ENCODE peak calls at places on chromosomes 16 and 17, in eight cellular contexts. One of them, this sample, is unnamed. For H3K36me3, the result is how much of the 10 kb centered on the place peaks cover.

GRCh38 chr17:309361-309888 is 43.2 kb downstream of the RPH3AL start:
- DNase-seq in GM23248: peak
- DNase-seq in PC-3: peak
- DNase-seq in OCI-LY7: peak
- DNase-seq in hepatocyte: no peak
- DNase-seq in SK-N-SH: peak
- DNase-seq in HCT116: no peak
- DNase-seq in GM23338: peak
- DNase-seq in this sample: peak

GRCh38 chr16:82782715-82783251 is 156.0 kb downstream of the CDH13 start:
- DNase-seq in PC-3: no peak
- DNase-seq in SK-N-SH: no peak
- DNase-seq in GM23248: no peak
- DNase-seq in OCI-LY7: no peak
- DNase-seq in GM23338: peak
- DNase-seq in HCT116: no peak
- DNase-seq in hepatocyte: peak
- DNase-seq in this sample: peak

GRCh38 chr17:36183001-36183810 is 6.8 kb upstream of the TBC1D3B start:
- DNase-seq in PC-3: peak
- DNase-seq in hepatocyte: peak
- DNase-seq in HCT116: peak
- DNase-seq in GM23248: peak
- DNase-seq in GM23338: peak
- DNase-seq in SK-N-SH: peak
- DNase-seq in OCI-LY7: no peak
- DNase-seq in this sample: peak

GRCh38 chr17:43155666-43156065 is 15.3 kb upstream of the NBR1 start:
- DNase-seq in OCI-LY7: no peak
- DNase-seq in GM23248: no peak
- DNase-seq in SK-N-SH: no peak
- DNase-seq in HCT116: no peak
- DNase-seq in GM23338: no peak
- DNase-seq in PC-3: no peak
- DNase-seq in hepatocyte: no peak
- DNase-seq in this sample: no peak

GRCh38 chr17:81277421-81277820 is 17.7 kb downstream of the SLC38A10 start:
- DNase-seq in OCI-LY7: no peak
- DNase-seq in SK-N-SH: peak
- DNase-seq in PC-3: no peak
- DNase-seq in hepatocyte: peak
- DNase-seq in GM23338: no peak
- DNase-seq in HCT116: no peak
- DNase-seq in GM23248: no peak
- DNase-seq in this sample: no peak

GRCh38 chr16:17266606-17267313 is 204.0 kb downstream of the XYLT1 start:
- DNase-seq in GM23248: no peak
- DNase-seq in SK-N-SH: no peak
- DNase-seq in PC-3: no peak
- DNase-seq in hepatocyte: no peak
- DNase-seq in HCT116: no peak
- DNase-seq in GM23338: peak
- DNase-seq in OCI-LY7: no peak
- DNase-seq in this sample: no peak

GRCh38 chr17:50210249-50211225 is 9.1 kb upstream of the COL1A1 start:
- DNase-seq in hepatocyte: peak
- DNase-seq in PC-3: peak
- DNase-seq in GM23248: peak
- DNase-seq in OCI-LY7: no peak
- DNase-seq in SK-N-SH: peak
- DNase-seq in GM23338: peak
- DNase-seq in HCT116: no peak
- DNase-seq in this sample: peak

GRCh38 chr17:70076189-70076588 is 1.2 kb downstream of the KCNJ16 start:
- DNase-seq in OCI-LY7: no peak
- DNase-seq in SK-N-SH: no peak
- DNase-seq in GM23338: no peak
- DNase-seq in HCT116: no peak
- DNase-seq in hepatocyte: no peak
- DNase-seq in PC-3: no peak
- DNase-seq in GM23248: peak
- DNase-seq in this sample: no peak

GRCh38 chr16:8522757-8523156 is 67.6 kb downstream of the TMEM114 start:
- DNase-seq in GM23248: no peak
- DNase-seq in hepatocyte: no peak
- DNase-seq in OCI-LY7: no peak
- DNase-seq in PC-3: no peak
- DNase-seq in HCT116: no peak
- DNase-seq in GM23338: no peak
- DNase-seq in SK-N-SH: no peak
- DNase-seq in this sample: no peak

GRCh38 chr17:2054262-2054739 is 602 bp upstream of the HIC1 start:
- DNase-seq in HCT116: no peak
- DNase-seq in GM23248: peak
- DNase-seq in SK-N-SH: peak
- DNase-seq in GM23338: peak
- DNase-seq in PC-3: peak
- DNase-seq in OCI-LY7: no peak
- DNase-seq in hepatocyte: no peak
- DNase-seq in this sample: no peak

GRCh38 chr16:53506254-53506653 is 3.2 kb upstream of the AKTIP start:
- DNase-seq in SK-N-SH: no peak
- DNase-seq in PC-3: no peak
- DNase-seq in HCT116: no peak
- DNase-seq in GM23338: no peak
- DNase-seq in hepatocyte: no peak
- DNase-seq in OCI-LY7: no peak
- DNase-seq in GM23248: no peak
- DNase-seq in this sample: no peak

GRCh38 chr16:56950881-56951771 is 10.6 kb upstream of the CETP start:
- DNase-seq in PC-3: peak
- DNase-seq in hepatocyte: peak
- DNase-seq in GM23338: peak
- DNase-seq in OCI-LY7: peak
- DNase-seq in SK-N-SH: peak
- DNase-seq in GM23248: peak
- DNase-seq in HCT116: no peak
- DNase-seq in this sample: peak

GRCh38 chr17:49747632-49748031 is 16.3 kb downstream of the FAM117A start:
- DNase-seq in OCI-LY7: no peak
- DNase-seq in GM23248: no peak
- DNase-seq in PC-3: no peak
- DNase-seq in SK-N-SH: no peak
- DNase-seq in GM23338: no peak
- DNase-seq in HCT116: no peak
- DNase-seq in hepatocyte: no peak
- DNase-seq in this sample: no peak

GRCh38 chr16:53433930-53434435 is 288 bp upstream of the RBL2 start:
- DNase-seq in GM23338: no peak
- DNase-seq in HCT116: peak
- DNase-seq in PC-3: peak
- DNase-seq in OCI-LY7: peak
- DNase-seq in GM23248: no peak
- DNase-seq in hepatocyte: peak
- DNase-seq in SK-N-SH: no peak
- DNase-seq in this sample: no peak

GRCh38 chr16:31714899-31715504 is 158.6 kb upstream of the ZNF267 start:
- DNase-seq in SK-N-SH: no peak
- DNase-seq in HCT116: no peak
- DNase-seq in GM23248: peak
- DNase-seq in PC-3: no peak
- DNase-seq in OCI-LY7: peak
- DNase-seq in GM23338: no peak
- DNase-seq in hepatocyte: no peak
- DNase-seq in this sample: no peak

GRCh38 chr16:72042157-72042660 is 12.1 kb upstream of the HP start:
- DNase-seq in HCT116: no peak
- DNase-seq in GM23338: no peak
- DNase-seq in GM23248: no peak
- DNase-seq in hepatocyte: no peak
- DNase-seq in SK-N-SH: no peak
- DNase-seq in PC-3: no peak
- DNase-seq in OCI-LY7: no peak
- DNase-seq in this sample: no peak

GRCh38 chr17:67884766-67885165 is 59.5 kb downstream of the BPTF start:
- DNase-seq in HCT116: no peak
- DNase-seq in PC-3: no peak
- DNase-seq in SK-N-SH: no peak
- DNase-seq in hepatocyte: no peak
- DNase-seq in OCI-LY7: no peak
- DNase-seq in GM23248: no peak
- DNase-seq in GM23338: no peak
- DNase-seq in this sample: no peak

GRCh38 chr17:48622857-48623256 is 3.3 kb downstream of the HOXB9 start:
- DNase-seq in OCI-LY7: no peak
- DNase-seq in hepatocyte: no peak
- DNase-seq in GM23248: no peak
- DNase-seq in SK-N-SH: no peak
- DNase-seq in PC-3: no peak
- DNase-seq in HCT116: no peak
- DNase-seq in GM23338: no peak
- DNase-seq in this sample: no peak

GRCh38 chr17:75950850-75951554 is 10.2 kb upstream of the FBF1 start:
- DNase-seq in SK-N-SH: no peak
- DNase-seq in OCI-LY7: no peak
- DNase-seq in GM23248: peak
- DNase-seq in PC-3: no peak
- DNase-seq in hepatocyte: no peak
- DNase-seq in HCT116: no peak
- DNase-seq in GM23338: no peak
- DNase-seq in this sample: no peak

GRCh38 chr17:75945202-75945601 is 4.4 kb upstream of the FBF1 start:
- DNase-seq in hepatocyte: no peak
- DNase-seq in SK-N-SH: no peak
- DNase-seq in OCI-LY7: no peak
- DNase-seq in HCT116: no peak
- DNase-seq in PC-3: no peak
- DNase-seq in GM23338: no peak
- DNase-seq in GM23248: no peak
- DNase-seq in this sample: no peak

GRCh38 chr17:75950421-75950820 is 9.6 kb upstream of the FBF1 start:
- DNase-seq in PC-3: no peak
- DNase-seq in hepatocyte: no peak
- DNase-seq in HCT116: no peak
- DNase-seq in GM23248: no peak
- DNase-seq in SK-N-SH: no peak
- DNase-seq in GM23338: no peak
- DNase-seq in OCI-LY7: no peak
- DNase-seq in this sample: no peak
- H3K36me3 ChIP-seq in PC-3: half or more
- H3K36me3 ChIP-seq in hepatocyte: under half
- H3K36me3 ChIP-seq in HCT116: under half
- H3K36me3 ChIP-seq in GM23248: half or more
- H3K36me3 ChIP-seq in SK-N-SH: half or more
- H3K36me3 ChIP-seq in GM23338: under half
- H3K36me3 ChIP-seq in OCI-LY7: half or more
- H3K36me3 ChIP-seq in this sample: under half

DNA sequence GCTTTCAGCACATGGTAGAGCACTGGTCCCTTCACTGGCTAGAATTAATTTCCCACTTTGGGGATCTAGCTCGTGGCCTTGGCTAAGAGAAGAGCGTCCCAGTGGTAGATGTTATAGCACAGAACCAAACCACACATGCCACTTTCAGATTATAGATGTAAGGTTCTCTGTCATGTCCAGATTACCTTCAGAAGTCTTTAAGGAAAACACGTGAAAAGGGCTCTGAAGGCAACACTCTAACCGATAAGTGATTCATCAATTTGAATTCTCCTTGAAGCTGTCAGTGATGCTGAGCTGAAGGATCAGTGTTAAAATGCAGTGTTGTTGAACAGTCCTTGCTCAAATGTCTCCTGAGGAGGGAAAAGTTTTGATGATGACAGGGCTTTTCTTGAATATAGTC is 43.5 kb upstream of the VPS4A start:
- DNase-seq in GM23248: no peak
- DNase-seq in PC-3: no peak
- DNase-seq in hepatocyte: no peak
- DNase-seq in OCI-LY7: no peak
- DNase-seq in SK-N-SH: no peak
- DNase-seq in GM23338: no peak
- DNase-seq in HCT116: no peak
- DNase-seq in this sample: no peak
- TF ChIP-seq EZH2phosphoT487 in GM23248: no peak
- TF ChIP-seq EZH2phosphoT487 in PC-3: no peak
- TF ChIP-seq EZH2phosphoT487 in hepatocyte: no peak
- TF ChIP-seq EZH2phosphoT487 in OCI-LY7: no peak
- TF ChIP-seq EZH2phosphoT487 in SK-N-SH: no peak
- TF ChIP-seq EZH2phosphoT487 in GM23338: no peak
- TF ChIP-seq EZH2phosphoT487 in HCT116: no peak
- TF ChIP-seq EZH2phosphoT487 in this sample: no peak

DNA sequence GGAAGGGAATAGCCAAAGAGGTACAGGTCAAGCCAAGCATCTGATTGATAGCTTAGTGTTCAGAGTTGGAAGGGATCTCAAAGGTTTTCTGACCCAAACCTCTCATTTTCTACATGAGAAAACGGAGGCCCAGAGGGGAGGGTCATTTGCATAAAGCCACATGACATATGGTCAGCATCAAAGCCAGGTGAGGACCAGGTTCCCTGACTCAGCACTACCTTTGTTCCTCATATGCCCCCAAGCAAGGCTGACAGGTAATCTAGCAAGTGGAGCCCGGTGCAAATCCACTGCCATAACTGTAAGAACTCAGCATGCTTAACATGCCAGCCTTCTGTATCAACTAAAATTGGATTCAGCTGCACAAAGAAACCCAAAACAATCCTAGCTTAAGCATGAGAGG is 28.2 kb upstream of the CCL1 start:
- DNase-seq in GM23248: no peak
- DNase-seq in hepatocyte: no peak
- DNase-seq in OCI-LY7: peak
- DNase-seq in GM23338: no peak
- DNase-seq in PC-3: no peak
- DNase-seq in HCT116: no peak
- DNase-seq in SK-N-SH: no peak
- DNase-seq in this sample: no peak
- H3K4me2 ChIP-seq in GM23248: no peak
- H3K4me2 ChIP-seq in hepatocyte: no peak
- H3K4me2 ChIP-seq in OCI-LY7: peak
- H3K4me2 ChIP-seq in GM23338: no peak
- H3K4me2 ChIP-seq in PC-3: no peak
- H3K4me2 ChIP-seq in HCT116: no peak
- H3K4me2 ChIP-seq in SK-N-SH: no peak
- H3K4me2 ChIP-seq in this sample: no peak

DNA sequence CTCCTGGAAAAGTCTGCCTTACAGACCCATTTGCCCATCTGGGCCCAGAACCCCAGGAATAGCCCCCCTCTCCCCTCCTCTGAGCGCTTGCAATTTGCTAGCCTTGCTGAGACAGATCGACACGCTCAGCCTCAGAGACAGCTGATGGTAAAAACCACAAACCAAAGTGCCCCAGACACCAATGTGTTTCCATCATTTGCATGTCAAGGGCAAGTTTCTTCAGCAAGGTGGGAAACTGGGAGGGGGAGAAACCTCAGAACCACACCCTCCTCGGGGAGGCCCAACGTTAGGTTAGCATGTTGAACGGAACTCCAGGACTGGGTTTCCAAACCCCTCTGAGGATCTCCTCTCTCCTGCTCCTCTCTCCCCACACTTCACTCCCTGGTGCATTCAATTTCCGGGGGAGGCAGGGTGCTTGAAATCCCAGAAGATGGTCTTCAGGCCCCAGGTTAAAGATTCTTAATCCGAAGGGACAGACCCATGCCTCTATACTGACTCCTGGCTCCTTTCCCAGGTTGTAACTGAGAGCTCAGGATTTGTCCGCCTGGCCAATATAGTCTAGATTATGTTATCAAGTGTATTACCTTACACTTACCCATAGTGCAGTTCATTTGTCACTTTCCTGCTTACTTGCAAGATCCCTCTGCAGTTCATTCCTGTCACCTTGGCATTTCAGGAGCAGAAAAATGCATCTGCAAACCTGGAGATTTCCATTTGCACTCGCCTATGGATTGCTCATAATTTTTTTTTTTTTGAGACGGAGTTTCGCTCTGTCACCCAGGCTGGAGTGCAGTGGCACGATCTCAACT is 1.3 kb upstream of the CUEDC1 start:
- DNase-seq in GM23338: peak
- DNase-seq in hepatocyte: no peak
- DNase-seq in OCI-LY7: peak
- DNase-seq in SK-N-SH: peak
- DNase-seq in PC-3: no peak
- DNase-seq in HCT116: no peak
- DNase-seq in GM23248: no peak
- DNase-seq in this sample: no peak
- H3K36me3 ChIP-seq in GM23338: under half
- H3K36me3 ChIP-seq in hepatocyte: under half
- H3K36me3 ChIP-seq in OCI-LY7: under half
- H3K36me3 ChIP-seq in SK-N-SH: under half
- H3K36me3 ChIP-seq in PC-3: under half
- H3K36me3 ChIP-seq in HCT116: under half
- H3K36me3 ChIP-seq in GM23248: under half
- H3K36me3 ChIP-seq in this sample: under half